ENCODE peak calls at places on chromosomes 5 and 9, in nine cellular contexts. B, Y, R, E, T, N, H, C and J are unnamed samples.

GRCh38 chr5:168002116-168002515 is 289.3 kb upstream of the WWC1 start:
- DNase-seq in B (no peak), Y (no peak), R (no peak), E (no peak), T (no peak), N (no peak), H (no peak), C (no peak), J (no peak)

GRCh38 chr5:173764321-173765029 is 123.7 kb upstream of the CPEB4 start:
- DNase-seq in B (peak), Y (peak), R (peak), E (no peak), T (peak), N (peak), H (no peak), C (no peak), J (peak)

GRCh38 chr5:83562207-83562606 is 90.7 kb downstream of the VCAN start:
- DNase-seq in B (no peak), Y (no peak), R (no peak), E (no peak), T (no peak), N (no peak), H (no peak), C (no peak), J (no peak)

GRCh38 chr5:77628840-77629552 is 9.5 kb downstream of the OTP start:
- DNase-seq in B (no peak), Y (no peak), R (no peak), E (no peak), T (no peak), N (no peak), H (no peak), C (no peak), J (no peak)

GRCh38 chr5:86795659-86796058 is 177.9 kb downstream of the COX7C start:
- DNase-seq in B (no peak), Y (no peak), R (no peak), E (no peak), T (no peak), N (no peak), H (no peak), C (no peak), J (no peak)

GRCh38 chr5:149280802-149281201 is 9.1 kb downstream of the AFAP1L1 start:
- DNase-seq in B (no peak), Y (no peak), R (no peak), E (no peak), T (no peak), N (no peak), H (no peak), C (no peak), J (no peak)

GRCh38 chr9:136485049-136485647 is 2.3 kb upstream of the SEC16A start:
- DNase-seq in B (peak), Y (peak), R (peak), E (peak), T (peak), N (peak), H (peak), C (peak), J (peak)

GRCh38 chr5:110356687-110357086 is 369.8 kb downstream of the TMEM232 start:
- DNase-seq in B (no peak), Y (no peak), R (peak), E (no peak), T (peak), N (no peak), H (no peak), C (no peak), J (no peak)

GRCh38 chr5:122419195-122419894 is 107.3 kb downstream of the SNCAIP start:
- DNase-seq in B (no peak), Y (no peak), R (no peak), E (no peak), T (no peak), N (peak), H (no peak), C (no peak), J (no peak)

GRCh38 chr5:138622051-138622450 is 46.9 kb upstream of the HSPA9 start:
- DNase-seq in B (no peak), Y (no peak), R (no peak), E (no peak), T (no peak), N (no peak), H (no peak), C (no peak), J (no peak)

GRCh38 chr5:151786468-151786867 is 14.7 kb downstream of the G3BP1 start:
- DNase-seq in B (no peak), Y (no peak), R (no peak), E (no peak), T (no peak), N (no peak), H (no peak), C (no peak), J (no peak)

GRCh38 chr5:73179730-73180129 is 6.7 kb downstream of the TMEM174 start:
- DNase-seq in B (no peak), Y (no peak), R (no peak), E (no peak), T (no peak), N (no peak), H (no peak), C (no peak), J (no peak)

GRCh38 chr9:127808347-127809001 is 5.8 kb downstream of the FPGS start:
- DNase-seq in B (no peak), Y (no peak), R (no peak), E (no peak), T (no peak), N (no peak), H (no peak), C (no peak), J (peak)